ENCODE peak calls at places on chromosomes 3 and 15, in five cellular contexts. One of them, this sample, is unnamed.

GRCh38 chr3:73727117-73727802 is 102.5 kb upstream of the PDZRN3 start:
- DNase-seq in AG09309: peak
- DNase-seq in left colon: no peak
- DNase-seq in HS-27A: peak
- DNase-seq in activated CD4-positive, alpha-beta T cell treated with anti-CD3 and anti-CD28 coated beads for 24 hours: no peak
- DNase-seq in this sample: peak

GRCh38 chr3:172542089-172542488 is 18.9 kb upstream of the TNFSF10 start:
- DNase-seq in AG09309: no peak
- DNase-seq in left colon: no peak
- DNase-seq in HS-27A: no peak
- DNase-seq in activated CD4-positive, alpha-beta T cell treated with anti-CD3 and anti-CD28 coated beads for 24 hours: no peak
- DNase-seq in this sample: no peak

GRCh38 chr15:69668963-69669362 is 216.3 kb downstream of the RPLP1 start:
- DNase-seq in AG09309: no peak
- DNase-seq in left colon: peak
- DNase-seq in HS-27A: no peak
- DNase-seq in activated CD4-positive, alpha-beta T cell treated with anti-CD3 and anti-CD28 coated beads for 24 hours: no peak
- DNase-seq in this sample: no peak

GRCh38 chr3:16338999-16339398 is 74.0 kb downstream of the OXNAD1 start:
- DNase-seq in AG09309: peak
- DNase-seq in left colon: no peak
- DNase-seq in HS-27A: peak
- DNase-seq in activated CD4-positive, alpha-beta T cell treated with anti-CD3 and anti-CD28 coated beads for 24 hours: no peak
- DNase-seq in this sample: peak

GRCh38 chr3:188533172-188533571 is 379.2 kb downstream of the LPP start:
- DNase-seq in AG09309: no peak
- DNase-seq in left colon: no peak
- DNase-seq in HS-27A: no peak
- DNase-seq in activated CD4-positive, alpha-beta T cell treated with anti-CD3 and anti-CD28 coated beads for 24 hours: no peak
- DNase-seq in this sample: no peak

GRCh38 chr3:101913173-101913572 is 63.9 kb downstream of the NFKBIZ start:
- DNase-seq in AG09309: no peak
- DNase-seq in left colon: no peak
- DNase-seq in HS-27A: no peak
- DNase-seq in activated CD4-positive, alpha-beta T cell treated with anti-CD3 and anti-CD28 coated beads for 24 hours: no peak
- DNase-seq in this sample: no peak

GRCh38 chr15:92083190-92083589 is 229.7 kb downstream of the SLCO3A1 start:
- DNase-seq in AG09309: no peak
- DNase-seq in left colon: no peak
- DNase-seq in HS-27A: no peak
- DNase-seq in activated CD4-positive, alpha-beta T cell treated with anti-CD3 and anti-CD28 coated beads for 24 hours: no peak
- DNase-seq in this sample: no peak

GRCh38 chr3:124774305-124774673 is 44.0 kb downstream of the UMPS start:
- DNase-seq in AG09309: no peak
- DNase-seq in left colon: no peak
- DNase-seq in HS-27A: peak
- DNase-seq in activated CD4-positive, alpha-beta T cell treated with anti-CD3 and anti-CD28 coated beads for 24 hours: no peak
- DNase-seq in this sample: peak

GRCh38 chr3:17233398-17233800 is 348.6 kb downstream of the PLCL2 start:
- DNase-seq in AG09309: peak
- DNase-seq in left colon: no peak
- DNase-seq in HS-27A: peak
- DNase-seq in activated CD4-positive, alpha-beta T cell treated with anti-CD3 and anti-CD28 coated beads for 24 hours: peak
- DNase-seq in this sample: peak

GRCh38 chr3:184241447-184242296 is 7.1 kb downstream of the ALG3 start:
- DNase-seq in AG09309: no peak
- DNase-seq in left colon: peak
- DNase-seq in HS-27A: no peak
- DNase-seq in activated CD4-positive, alpha-beta T cell treated with anti-CD3 and anti-CD28 coated beads for 24 hours: no peak
- DNase-seq in this sample: no peak

GRCh38 chr15:62769604-62770003 is 272.9 kb upstream of the TPM1 start:
- DNase-seq in AG09309: peak
- DNase-seq in left colon: no peak
- DNase-seq in HS-27A: peak
- DNase-seq in activated CD4-positive, alpha-beta T cell treated with anti-CD3 and anti-CD28 coated beads for 24 hours: no peak
- DNase-seq in this sample: no peak

This sample was measured in SJSA1.